ENCODE peak calls at places on chromosomes 16 and 17, in five cellular contexts. P is EL; G is IMR-90; K is activated CD4-positive, alpha-beta T cell treated with anti-CD3 and anti-CD28 coated beads, Interleukin-2, amount 50 U/mL, for 48 hours; C is C1 segment of cervical spinal cord. V is an unnamed sample.

GRCh38 chr16:85370881-85371651 is 242.1 kb upstream of the GSE1 start:
- DNase-seq in K (no peak), P (no peak), C (peak), G (no peak), V (no peak)

GRCh38 chr16:66382966-66383299 is 16.4 kb downstream of the CDH5 start:
- DNase-seq in C (no peak), G (peak), K (no peak), P (peak), V (no peak)

GRCh38 chr16:84277244-84277823 is 17.3 kb upstream of the WFDC1 start:
- DNase-seq in P (peak), C (peak), G (peak), K (peak), V (no peak)

GRCh38 chr17:46771601-46772012 is 46.9 kb downstream of the WNT3 start:
- DNase-seq in G (no peak), K (no peak), C (no peak), P (peak), V (no peak)

GRCh38 chr16:28193530-28194423 is 18.0 kb downstream of the XPO6 start:
- DNase-seq in G (peak), C (no peak), P (peak), K (peak), V (no peak)

GRCh38 chr16:14559809-14560227 is 70.2 kb downstream of the PARN start:
- DNase-seq in P (no peak), C (peak), K (no peak), G (no peak), V (no peak)

GRCh38 chr16:62883526-62883925 is 847.3 kb upstream of the CDH8 start:
- DNase-seq in C (no peak), P (no peak), K (no peak), G (no peak), V (no peak)

GRCh38 chr16:66344533-66345145 is 21.9 kb upstream of the CDH5 start:
- DNase-seq in C (no peak), K (peak), P (peak), G (peak), V (no peak)

GRCh38 chr16:66315210-66315825 is 51.2 kb upstream of the CDH5 start:
- DNase-seq in G (peak), C (peak), K (peak), P (peak), V (peak)

V was measured in glomerular endothelial cell.